ENCODE peak calls at places on chromosomes 3 and 15, in five cellular contexts. U is neuronal stem cell, O is adrenal gland, I is GM23338, W is cardiac muscle cell. B is an unnamed sample.

GRCh38 chr3:52121813-52122212 is 32.4 kb downstream of the POC1A start:
- DNase-seq in U (no peak), O (no peak), I (no peak), W (no peak), B (no peak)

GRCh38 chr3:45964139-45964538 is 20.9 kb downstream of the CXCR6 start:
- DNase-seq in U (no peak), O (no peak), I (no peak), W (no peak), B (no peak)

GRCh38 chr15:66886241-66886675 is 179.1 kb upstream of the SMAD3 start:
- DNase-seq in U (no peak), O (peak), I (no peak), W (no peak), B (no peak)

GRCh38 chr3:124887177-124887995 is at the start of gene ITGB5:
- DNase-seq in U (peak), O (peak), I (peak), W (peak), B (no peak)

GRCh38 chr3:124230928-124231456 is 239.1 kb upstream of the ROPN1 start:
- DNase-seq in U (no peak), O (no peak), I (peak), W (no peak), B (no peak)

GRCh38 chr3:138348107-138348949 is at the start of gene MRAS:
- DNase-seq in U (peak), O (peak), I (peak), W (peak), B (no peak)

GRCh38 chr3:77328631-77329030 is 288.7 kb downstream of the ROBO2 start:
- DNase-seq in U (no peak), O (no peak), I (no peak), W (no peak), B (no peak)

GRCh38 chr15:85892232-85892631 is 97.5 kb upstream of the KLHL25 start:
- DNase-seq in U (no peak), O (no peak), I (no peak), W (no peak), B (no peak)

GRCh38 chr3:100425321-100425720 is 24.0 kb downstream of the LNP1 start:
- DNase-seq in U (no peak), O (no peak), I (no peak), W (no peak), B (no peak)

GRCh38 chr3:184952671-184953070 is 140.7 kb downstream of the VPS8 start:
- DNase-seq in U (no peak), O (no peak), I (no peak), W (peak), B (no peak)

GRCh38 chr3:146543461-146544012 is 870 bp downstream of the PLSCR1 start:
- DNase-seq in U (no peak), O (peak), I (no peak), W (peak), B (no peak)

DNA sequence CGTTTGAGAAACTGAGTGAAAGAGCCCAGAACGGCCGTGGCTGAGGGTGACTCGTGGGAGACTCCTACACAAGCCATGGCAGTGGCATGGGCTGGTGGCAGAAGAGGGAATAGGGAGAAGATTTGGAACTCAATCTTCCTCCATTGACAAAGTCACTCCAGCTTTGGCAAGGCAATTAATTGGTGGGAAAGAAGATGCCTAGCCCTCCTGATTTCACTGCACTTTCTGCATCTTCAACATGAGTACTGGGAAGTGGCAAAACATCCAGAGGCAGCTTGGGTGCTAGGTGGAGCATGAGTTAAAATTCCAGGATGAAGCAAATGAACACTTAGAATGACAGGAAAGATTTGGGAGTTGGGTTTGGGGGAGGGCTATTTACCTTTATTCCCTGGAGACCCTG is 1.4 kb upstream of the TGFBR2 start:
- DNase-seq in U (no peak), O (no peak), I (no peak), W (no peak), B (no peak)
- H3K27ac ChIP-seq in U (no peak), O (peak), I (no peak), W (no peak), B (no peak)

DNA sequence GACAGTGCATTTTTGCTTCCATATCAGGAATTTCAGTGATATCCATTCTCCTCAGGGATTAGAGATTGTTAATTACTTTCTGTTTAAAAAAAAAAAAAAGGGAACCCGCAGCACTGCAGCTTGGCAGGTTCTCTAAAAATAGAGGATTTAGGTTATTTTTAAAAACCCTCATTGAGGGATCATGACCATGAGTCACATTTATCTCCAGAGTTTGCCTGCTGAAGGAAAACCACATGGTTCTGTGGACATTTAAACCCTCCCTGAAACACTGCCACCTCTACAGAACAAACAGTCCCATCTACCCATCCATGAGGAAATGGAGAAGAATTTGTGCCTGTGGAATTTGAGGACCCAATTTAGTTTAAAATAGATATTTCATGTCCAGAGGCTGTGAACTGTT is 66.2 kb upstream of the UBE2E1 start:
- DNase-seq in U (no peak), O (peak), I (no peak), W (peak), B (no peak)
- H3K27ac ChIP-seq in U (no peak), O (no peak), I (no peak), W (no peak), B (no peak)

GRCh38 chr3:86990734-86991481 is at the start of gene VGLL3:
- DNase-seq in U (peak), O (peak), I (peak), W (peak), B (no peak)
- H3K27ac ChIP-seq in U (peak), O (peak), I (no peak), W (no peak), B (no peak)

DNA sequence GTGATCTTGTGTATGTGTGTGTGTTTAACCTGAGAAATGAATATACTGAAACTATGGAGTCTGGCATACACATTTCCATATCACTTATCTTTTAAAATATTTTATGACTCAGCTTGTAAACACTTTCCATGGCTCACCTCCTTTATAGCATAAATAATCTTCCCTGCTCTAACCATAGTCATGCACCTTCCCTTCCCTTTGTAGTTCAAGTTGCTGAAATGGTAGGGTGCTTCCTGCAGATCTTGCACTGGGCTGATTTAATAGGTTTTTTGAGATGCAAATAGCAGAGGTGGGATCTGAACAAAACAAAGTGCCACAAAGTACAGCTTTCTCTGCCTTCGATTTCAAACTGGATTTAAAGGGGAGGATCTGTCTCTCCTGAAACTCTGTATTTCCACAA is 712.7 kb upstream of the LMCD1 start:
- DNase-seq in U (no peak), O (no peak), I (peak), W (no peak), B (no peak)
- H3K27ac ChIP-seq in U (no peak), O (no peak), I (peak), W (no peak), B (no peak)

GRCh38 chr3:43870844-43871626 is 180.3 kb downstream of the ABHD5 start:
- DNase-seq in U (no peak), O (no peak), I (no peak), W (no peak), B (no peak)

GRCh38 chr3:43871627-43872245 is 181.0 kb downstream of the ABHD5 start:
- DNase-seq in U (no peak), O (no peak), I (no peak), W (peak), B (no peak)

GRCh38 chr3:43867673-43868072 is 176.9 kb downstream of the ABHD5 start:
- DNase-seq in U (no peak), O (peak), I (no peak), W (peak), B (no peak)

GRCh38 chr3:43870110-43870509 is 179.4 kb downstream of the ABHD5 start:
- DNase-seq in U (no peak), O (no peak), I (no peak), W (peak), B (no peak)

GRCh38 chr3:43869491-43869890 is 178.8 kb downstream of the ABHD5 start:
- DNase-seq in U (no peak), O (no peak), I (no peak), W (no peak), B (no peak)
- H3K27ac ChIP-seq in U (no peak), O (no peak), I (no peak), W (no peak), B (no peak)

B was measured in CD8-positive, alpha-beta T cell.